ENCODE peak calls at places on chromosome 1, in nine cellular contexts. One of them, this sample, is unnamed.

GRCh38 chr1:168007691-168008090 is 70.8 kb upstream of the MPC2 start:
- DNase-seq in AG10803: no peak
- DNase-seq in HuH-7.5: no peak
- DNase-seq in mesothelial cell of epicardium: no peak
- DNase-seq in amniotic stem cell: no peak
- DNase-seq in RPMI7951: no peak
- DNase-seq in NCI-H345: no peak
- DNase-seq in T follicular helper cell: no peak
- DNase-seq in HCEC 1CT: no peak
- DNase-seq in this sample: no peak

GRCh38 chr1:244837597-244838258 is 2.3 kb downstream of the COX20 start:
- DNase-seq in T follicular helper cell: no peak
- DNase-seq in NCI-H345: no peak
- DNase-seq in HuH-7.5: no peak
- DNase-seq in mesothelial cell of epicardium: no peak
- DNase-seq in amniotic stem cell: no peak
- DNase-seq in AG10803: no peak
- DNase-seq in RPMI7951: no peak
- DNase-seq in HCEC 1CT: no peak
- DNase-seq in this sample: no peak

GRCh38 chr1:5720484-5720883 is 271.7 kb downstream of the NPHP4 start:
- DNase-seq in amniotic stem cell: no peak
- DNase-seq in NCI-H345: peak
- DNase-seq in T follicular helper cell: no peak
- DNase-seq in RPMI7951: no peak
- DNase-seq in HCEC 1CT: no peak
- DNase-seq in HuH-7.5: no peak
- DNase-seq in AG10803: no peak
- DNase-seq in mesothelial cell of epicardium: no peak
- DNase-seq in this sample: no peak

GRCh38 chr1:234758851-234759250 is 148.9 kb upstream of the IRF2BP2 start:
- DNase-seq in HCEC 1CT: no peak
- DNase-seq in RPMI7951: no peak
- DNase-seq in amniotic stem cell: no peak
- DNase-seq in AG10803: no peak
- DNase-seq in HuH-7.5: no peak
- DNase-seq in T follicular helper cell: peak
- DNase-seq in mesothelial cell of epicardium: no peak
- DNase-seq in NCI-H345: no peak
- DNase-seq in this sample: peak

GRCh38 chr1:3460653-3461237 is 6.3 kb downstream of the ARHGEF16 start:
- DNase-seq in amniotic stem cell: no peak
- DNase-seq in RPMI7951: no peak
- DNase-seq in NCI-H345: no peak
- DNase-seq in T follicular helper cell: no peak
- DNase-seq in HCEC 1CT: no peak
- DNase-seq in mesothelial cell of epicardium: no peak
- DNase-seq in AG10803: no peak
- DNase-seq in HuH-7.5: no peak
- DNase-seq in this sample: no peak

GRCh38 chr1:39332291-39332690 is 127.8 kb downstream of the MACF1 start:
- DNase-seq in HuH-7.5: no peak
- DNase-seq in RPMI7951: peak
- DNase-seq in AG10803: no peak
- DNase-seq in NCI-H345: no peak
- DNase-seq in T follicular helper cell: no peak
- DNase-seq in mesothelial cell of epicardium: no peak
- DNase-seq in amniotic stem cell: no peak
- DNase-seq in HCEC 1CT: no peak
- DNase-seq in this sample: no peak

GRCh38 chr1:10730985-10731384 is 65.5 kb downstream of the CASZ1 start:
- DNase-seq in amniotic stem cell: peak
- DNase-seq in NCI-H345: no peak
- DNase-seq in HCEC 1CT: peak
- DNase-seq in T follicular helper cell: no peak
- DNase-seq in AG10803: peak
- DNase-seq in RPMI7951: peak
- DNase-seq in mesothelial cell of epicardium: no peak
- DNase-seq in HuH-7.5: peak
- DNase-seq in this sample: no peak

GRCh38 chr1:201791775-201792166 is 37.2 kb upstream of the IPO9 start:
- DNase-seq in RPMI7951: peak
- DNase-seq in HCEC 1CT: peak
- DNase-seq in NCI-H345: peak
- DNase-seq in amniotic stem cell: no peak
- DNase-seq in HuH-7.5: no peak
- DNase-seq in AG10803: peak
- DNase-seq in mesothelial cell of epicardium: no peak
- DNase-seq in T follicular helper cell: no peak
- DNase-seq in this sample: no peak

GRCh38 chr1:44717653-44718052 is 13.3 kb downstream of the RNU5D-1 start:
- DNase-seq in RPMI7951: no peak
- DNase-seq in HCEC 1CT: no peak
- DNase-seq in mesothelial cell of epicardium: no peak
- DNase-seq in amniotic stem cell: no peak
- DNase-seq in T follicular helper cell: no peak
- DNase-seq in HuH-7.5: peak
- DNase-seq in AG10803: no peak
- DNase-seq in NCI-H345: no peak
- DNase-seq in this sample: no peak

GRCh38 chr1:156504062-156504813 is 3.7 kb upstream of the MEF2D start:
- DNase-seq in HuH-7.5: no peak
- DNase-seq in NCI-H345: peak
- DNase-seq in RPMI7951: no peak
- DNase-seq in HCEC 1CT: no peak
- DNase-seq in AG10803: no peak
- DNase-seq in amniotic stem cell: no peak
- DNase-seq in mesothelial cell of epicardium: no peak
- DNase-seq in T follicular helper cell: no peak
- DNase-seq in this sample: peak

GRCh38 chr1:188652678-188653077 is 1823.9 kb downstream of the PLA2G4A start:
- DNase-seq in mesothelial cell of epicardium: no peak
- DNase-seq in RPMI7951: peak
- DNase-seq in AG10803: peak
- DNase-seq in amniotic stem cell: peak
- DNase-seq in HuH-7.5: no peak
- DNase-seq in HCEC 1CT: peak
- DNase-seq in NCI-H345: no peak
- DNase-seq in T follicular helper cell: no peak
- DNase-seq in this sample: no peak